ENCODE peak calls at places on chromosome 20, in seven cellular contexts. One of them, this sample, is unnamed.

GRCh38 chr20:41082306-41082705 is 53.7 kb downstream of the TOP1 start:
- DNase-seq in ACHN: no peak
- DNase-seq in GM04504: no peak
- DNase-seq in cardiac septum: no peak
- DNase-seq in COR-L47: no peak
- DNase-seq in gastrocnemius medialis: no peak
- DNase-seq in activated T-cell treated with anti-CD3 and anti-CD28 coated beads, Interleukin-2, amount 50 U/mL, for 4 hours: no peak
- DNase-seq in this sample: no peak

GRCh38 chr20:1820137-1821074 is 74.8 kb upstream of the SIRPA start:
- DNase-seq in ACHN: no peak
- DNase-seq in GM04504: peak
- DNase-seq in cardiac septum: peak
- DNase-seq in COR-L47: no peak
- DNase-seq in gastrocnemius medialis: no peak
- DNase-seq in activated T-cell treated with anti-CD3 and anti-CD28 coated beads, Interleukin-2, amount 50 U/mL, for 4 hours: no peak
- DNase-seq in this sample: no peak

GRCh38 chr20:33010674-33011449 is 3.4 kb downstream of the BPIFB2 start:
- DNase-seq in ACHN: no peak
- DNase-seq in GM04504: no peak
- DNase-seq in cardiac septum: no peak
- DNase-seq in COR-L47: no peak
- DNase-seq in gastrocnemius medialis: no peak
- DNase-seq in activated T-cell treated with anti-CD3 and anti-CD28 coated beads, Interleukin-2, amount 50 U/mL, for 4 hours: no peak
- DNase-seq in this sample: no peak

GRCh38 chr20:12827796-12828406 is 180.9 kb upstream of the SPTLC3 start:
- DNase-seq in ACHN: no peak
- DNase-seq in GM04504: no peak
- DNase-seq in cardiac septum: no peak
- DNase-seq in COR-L47: no peak
- DNase-seq in gastrocnemius medialis: no peak
- DNase-seq in activated T-cell treated with anti-CD3 and anti-CD28 coated beads, Interleukin-2, amount 50 U/mL, for 4 hours: no peak
- DNase-seq in this sample: no peak

GRCh38 chr20:35271904-35272303 is 6.0 kb downstream of the MMP24OS start:
- DNase-seq in ACHN: peak
- DNase-seq in GM04504: no peak
- DNase-seq in cardiac septum: no peak
- DNase-seq in COR-L47: no peak
- DNase-seq in gastrocnemius medialis: no peak
- DNase-seq in activated T-cell treated with anti-CD3 and anti-CD28 coated beads, Interleukin-2, amount 50 U/mL, for 4 hours: no peak
- DNase-seq in this sample: no peak

GRCh38 chr20:60228255-60228654 is 270.0 kb downstream of the CDH26 start:
- DNase-seq in ACHN: no peak
- DNase-seq in GM04504: no peak
- DNase-seq in cardiac septum: no peak
- DNase-seq in COR-L47: no peak
- DNase-seq in gastrocnemius medialis: no peak
- DNase-seq in activated T-cell treated with anti-CD3 and anti-CD28 coated beads, Interleukin-2, amount 50 U/mL, for 4 hours: no peak
- DNase-seq in this sample: no peak

GRCh38 chr20:50911030-50911429 is 20.2 kb downstream of the ADNP start:
- DNase-seq in ACHN: no peak
- DNase-seq in GM04504: peak
- DNase-seq in cardiac septum: no peak
- DNase-seq in COR-L47: no peak
- DNase-seq in gastrocnemius medialis: no peak
- DNase-seq in activated T-cell treated with anti-CD3 and anti-CD28 coated beads, Interleukin-2, amount 50 U/mL, for 4 hours: no peak
- DNase-seq in this sample: no peak

GRCh38 chr20:63008541-63009043 is 1.8 kb upstream of the BHLHE23 start:
- DNase-seq in ACHN: no peak
- DNase-seq in GM04504: no peak
- DNase-seq in cardiac septum: no peak
- DNase-seq in COR-L47: no peak
- DNase-seq in gastrocnemius medialis: no peak
- DNase-seq in activated T-cell treated with anti-CD3 and anti-CD28 coated beads, Interleukin-2, amount 50 U/mL, for 4 hours: no peak
- DNase-seq in this sample: peak

GRCh38 chr20:45308078-45308778 is at the start of gene MATN4:
- DNase-seq in ACHN: no peak
- DNase-seq in GM04504: no peak
- DNase-seq in cardiac septum: no peak
- DNase-seq in COR-L47: no peak
- DNase-seq in gastrocnemius medialis: no peak
- DNase-seq in activated T-cell treated with anti-CD3 and anti-CD28 coated beads, Interleukin-2, amount 50 U/mL, for 4 hours: no peak
- DNase-seq in this sample: no peak

GRCh38 chr20:36818185-36818584 is 44.6 kb upstream of the DSN1 start:
- DNase-seq in ACHN: no peak
- DNase-seq in GM04504: no peak
- DNase-seq in cardiac septum: no peak
- DNase-seq in COR-L47: no peak
- DNase-seq in gastrocnemius medialis: no peak
- DNase-seq in activated T-cell treated with anti-CD3 and anti-CD28 coated beads, Interleukin-2, amount 50 U/mL, for 4 hours: no peak
- DNase-seq in this sample: no peak

GRCh38 chr20:45322952-45323383 is 14.9 kb upstream of the MATN4 start:
- DNase-seq in ACHN: peak
- DNase-seq in GM04504: no peak
- DNase-seq in cardiac septum: no peak
- DNase-seq in COR-L47: peak
- DNase-seq in gastrocnemius medialis: peak
- DNase-seq in activated T-cell treated with anti-CD3 and anti-CD28 coated beads, Interleukin-2, amount 50 U/mL, for 4 hours: no peak
- DNase-seq in this sample: peak

GRCh38 chr20:14997791-14998190 is 660.4 kb upstream of the FLRT3 start:
- DNase-seq in ACHN: peak
- DNase-seq in GM04504: peak
- DNase-seq in cardiac septum: no peak
- DNase-seq in COR-L47: no peak
- DNase-seq in gastrocnemius medialis: no peak
- DNase-seq in activated T-cell treated with anti-CD3 and anti-CD28 coated beads, Interleukin-2, amount 50 U/mL, for 4 hours: no peak
- DNase-seq in this sample: no peak

GRCh38 chr20:38298768-38299288 is 5.1 kb upstream of the BPI start:
- DNase-seq in ACHN: no peak
- DNase-seq in GM04504: no peak
- DNase-seq in cardiac septum: peak
- DNase-seq in COR-L47: no peak
- DNase-seq in gastrocnemius medialis: peak
- DNase-seq in activated T-cell treated with anti-CD3 and anti-CD28 coated beads, Interleukin-2, amount 50 U/mL, for 4 hours: no peak
- DNase-seq in this sample: no peak

GRCh38 chr20:63885264-63886053 is 9.5 kb upstream of the DNAJC5 start:
- DNase-seq in ACHN: no peak
- DNase-seq in GM04504: no peak
- DNase-seq in cardiac septum: no peak
- DNase-seq in COR-L47: no peak
- DNase-seq in gastrocnemius medialis: no peak
- DNase-seq in activated T-cell treated with anti-CD3 and anti-CD28 coated beads, Interleukin-2, amount 50 U/mL, for 4 hours: no peak
- DNase-seq in this sample: no peak

GRCh38 chr20:64268180-64268579 is 12.6 kb downstream of the PCMTD2 start:
- DNase-seq in ACHN: no peak
- DNase-seq in GM04504: no peak
- DNase-seq in cardiac septum: no peak
- DNase-seq in COR-L47: no peak
- DNase-seq in gastrocnemius medialis: no peak
- DNase-seq in activated T-cell treated with anti-CD3 and anti-CD28 coated beads, Interleukin-2, amount 50 U/mL, for 4 hours: no peak
- DNase-seq in this sample: no peak

GRCh38 chr20:63191400-63191799 is 24.5 kb downstream of the YTHDF1 start:
- DNase-seq in ACHN: no peak
- DNase-seq in GM04504: no peak
- DNase-seq in cardiac septum: no peak
- DNase-seq in COR-L47: peak
- DNase-seq in gastrocnemius medialis: no peak
- DNase-seq in activated T-cell treated with anti-CD3 and anti-CD28 coated beads, Interleukin-2, amount 50 U/mL, for 4 hours: no peak
- DNase-seq in this sample: no peak